ENCODE peak calls at places on chromosomes 2 and 18, in nine cellular contexts. V, U, S, C, J, X, H, Z and M are unnamed samples.

GRCh38 chr2:105081006-105081701 is 43.3 kb downstream of the MRPS9 start:
- DNase-seq in S (no peak), X (no peak), J (no peak), H (no peak), U (no peak), V (peak; percentile 83), Z (no peak), C (no peak), M (peak; percentile 56)

GRCh38 chr2:74911061-74911460 is 47.4 kb upstream of the POLE4 start:
- DNase-seq in Z (no peak), V (no peak), S (no peak), C (no peak), U (no peak), J (no peak), H (no peak), X (no peak), M (no peak)

GRCh38 chr2:208386546-208386945 is 20.0 kb upstream of the PTH2R start:
- DNase-seq in C (no peak), S (no peak), V (no peak), Z (no peak), J (no peak), U (no peak), X (no peak), H (no peak), M (no peak)

GRCh38 chr2:54597153-54597827 is 126.2 kb upstream of the EML6 start:
- DNase-seq in S (no peak), H (peak; percentile 68), V (no peak), J (no peak), C (no peak), X (peak; percentile 74), U (no peak), Z (no peak), M (no peak)

GRCh38 chr2:151043484-151043883 is 218.2 kb downstream of the RBM43 start:
- DNase-seq in Z (peak; percentile 96), X (no peak), S (no peak), U (peak; percentile 66), J (no peak), H (no peak), C (no peak), V (peak; percentile 11), M (no peak)

GRCh38 chr18:7062236-7062635 is 55.4 kb downstream of the LAMA1 start:
- DNase-seq in H (no peak), S (no peak), Z (no peak), U (no peak), J (no peak), X (no peak), V (no peak), C (no peak), M (no peak)

GRCh38 chr18:52694804-52695203 is 354.8 kb downstream of the DCC start:
- DNase-seq in S (no peak), U (no peak), V (peak; percentile 56), C (no peak), H (peak; percentile 10), X (no peak), J (no peak), Z (peak; percentile 27), M (peak; percentile 39)

GRCh38 chr18:49249523-49249922 is 210.9 kb downstream of the DYM start:
- DNase-seq in Z (peak; percentile 66), C (no peak), U (peak; percentile 76), V (no peak), H (no peak), X (no peak), J (peak; percentile 74), S (no peak), M (no peak)

GRCh38 chr2:234425923-234426603 is 70.8 kb downstream of the ARL4C start:
- DNase-seq in V (no peak), Z (peak; percentile 34), X (no peak), J (peak; percentile 93), C (no peak), S (no peak), U (no peak), H (peak; percentile 77), M (no peak)

GRCh38 chr18:78427081-78427480 is 552.5 kb upstream of the SALL3 start:
- DNase-seq in H (no peak), J (no peak), X (no peak), V (no peak), C (no peak), S (no peak), Z (no peak), U (no peak), M (no peak)

GRCh38 chr18:53567935-53568574 is 656.4 kb downstream of the MBD2 start:
- DNase-seq in S (no peak), Z (peak; percentile 43), U (no peak), V (peak; percentile 73), X (no peak), C (no peak), J (no peak), H (no peak), M (peak; percentile 19)

GRCh38 chr2:27250652-27251379 is 12.0 kb downstream of the SLC30A3 start:
- DNase-seq in U (peak; percentile 32), H (no peak), C (no peak), Z (no peak), V (no peak), X (no peak), S (no peak), J (no peak), M (no peak)

GRCh38 chr2:29155578-29155977 is 40.4 kb downstream of the CLIP4 start:
- DNase-seq in S (no peak), V (no peak), J (no peak), Z (no peak), X (no peak), C (no peak), H (no peak), U (no peak), M (no peak)

GRCh38 chr2:109126501-109126860 is 2.5 kb upstream of the SH3RF3 start:
- DNase-seq in H (no peak), V (no peak), C (no peak), X (no peak), U (peak; percentile 97), Z (peak; percentile 66), S (no peak), J (peak; percentile 32), M (no peak)

GRCh38 chr2:109125595-109126500 is 3.2 kb upstream of the SH3RF3 start:
- DNase-seq in U (peak; percentile 95), J (no peak), X (no peak), V (no peak), S (no peak), C (no peak), H (no peak), Z (peak; percentile 95), M (no peak)

GRCh38 chr2:109128048-109128465 is 948 bp upstream of the SH3RF3 start:
- DNase-seq in C (peak; percentile 44), J (peak; percentile 75), V (peak; percentile 92), U (peak; percentile 99), Z (peak; percentile 88), S (peak; percentile 79), H (peak; percentile 67), X (peak; percentile 86), M (peak; percentile 85)

GRCh38 chr2:109128466-109129355 is at the start of gene SH3RF3:
- DNase-seq in Z (peak; percentile 50), C (peak; percentile 29), X (peak; percentile 68), H (peak; percentile 25), U (peak; percentile 93), V (peak; percentile 61), S (no peak), J (peak; percentile 55), M (no peak)

GRCh38 chr2:109127556-109127955 is 1.4 kb upstream of the SH3RF3 start:
- DNase-seq in Z (no peak), J (no peak), V (no peak), U (no peak), S (no peak), C (no peak), X (no peak), H (no peak), M (no peak)
- H3K27ac ChIP-seq in Z (no peak overlapping the region), J (no peak overlapping the region), V (no peak overlapping the region), U (no peak overlapping the region), S (no peak overlapping the region), C (no peak overlapping the region), X (no peak overlapping the region), H (no peak overlapping the region), M (no peak overlapping the region)

GRCh38 chr2:182891611-182892010 is 25.2 kb upstream of the FRZB start:
- DNase-seq in J (no peak), C (no peak), S (no peak), H (no peak), U (no peak), V (no peak), Z (no peak), X (no peak), M (no peak)
- H3K27ac ChIP-seq in J (no peak overlapping the region), C (no peak overlapping the region), S (no peak overlapping the region), H (no peak overlapping the region), U (no peak overlapping the region), V (no peak overlapping the region), Z (no peak overlapping the region), X (no peak overlapping the region), M (no peak overlapping the region)

DNA sequence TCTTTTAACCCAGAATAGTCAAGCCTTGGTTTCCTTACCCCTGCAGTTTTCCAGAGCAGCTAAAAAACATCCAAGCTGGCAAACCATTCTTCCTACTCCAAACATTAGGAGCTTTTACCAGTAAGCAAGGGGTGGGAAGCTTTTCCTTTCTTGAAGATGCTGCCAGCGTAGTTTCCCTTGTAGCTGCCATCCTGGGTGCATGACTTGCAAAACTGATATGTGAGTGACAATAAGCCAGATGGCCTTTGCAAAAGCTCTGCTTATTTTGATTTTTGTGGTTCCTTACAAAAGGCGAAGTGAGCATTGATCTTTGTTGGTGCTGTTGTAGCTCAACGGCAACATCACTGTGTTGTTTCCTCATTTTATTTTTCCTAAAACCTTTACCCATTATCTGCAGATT is 138.8 kb downstream of the WDSUB1 start:
- DNase-seq in Z (no peak), U (no peak), V (no peak), S (no peak), X (no peak), C (no peak), J (no peak), H (no peak), M (no peak)
- H3K27ac ChIP-seq in Z (no peak overlapping the region), U (no peak overlapping the region), V (peak overlapping the region; percentile 24), S (peak overlapping the region; percentile 32), X (peak overlapping the region; percentile 82), C (no peak overlapping the region), J (no peak overlapping the region), H (peak overlapping the region; percentile 71), M (no peak overlapping the region)

DNA sequence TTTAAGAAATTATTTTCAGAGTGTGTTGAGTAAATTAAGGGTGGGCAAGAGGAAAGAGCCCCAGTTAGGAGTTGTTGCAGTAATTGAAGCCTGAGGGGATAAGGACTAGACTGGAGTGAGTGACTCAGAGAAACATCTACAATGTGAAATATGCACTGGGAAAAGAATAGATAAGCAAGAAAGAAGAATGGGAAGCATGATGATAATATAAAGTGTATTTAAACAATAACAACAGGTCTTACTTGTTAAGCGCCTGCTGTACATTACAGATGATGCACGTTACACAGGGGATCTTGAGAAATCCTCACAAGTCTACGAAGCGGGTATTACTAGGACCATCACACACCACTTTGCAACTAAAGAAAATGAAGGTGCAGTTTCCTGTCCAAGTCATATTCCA is 73.6 kb upstream of the STK17B start:
- DNase-seq in J (no peak), X (no peak), H (no peak), S (no peak), U (no peak), C (no peak), Z (no peak), V (no peak), M (no peak)
- H3K27ac ChIP-seq in J (no peak overlapping the region), X (no peak overlapping the region), H (no peak overlapping the region), S (peak overlapping the region; percentile 34), U (peak overlapping the region; percentile 60), C (no peak overlapping the region), Z (no peak overlapping the region), V (no peak overlapping the region), M (no peak overlapping the region)